ENCODE peak calls at places on chromosome 5, in seven cellular contexts. One of them, this sample, is unnamed.

GRCh38 chr5:54360089-54360488 is 49.7 kb upstream of the ARL15 start:
- DNase-seq in astrocyte: peak
- DNase-seq in IMR-90: peak
- DNase-seq in neuronal stem cell: no peak
- DNase-seq in fibroblast of lung: peak
- DNase-seq in HepG2: no peak
- DNase-seq in SK-N-SH: no peak
- DNase-seq in this sample: no peak

GRCh38 chr5:65013141-65013540 is 244.4 kb downstream of the CWC27 start:
- DNase-seq in astrocyte: no peak
- DNase-seq in IMR-90: peak
- DNase-seq in neuronal stem cell: no peak
- DNase-seq in fibroblast of lung: peak
- DNase-seq in HepG2: no peak
- DNase-seq in SK-N-SH: no peak
- DNase-seq in this sample: no peak

GRCh38 chr5:74424162-74424868 is 216.2 kb downstream of the ENC1 start:
- DNase-seq in astrocyte: peak
- DNase-seq in IMR-90: no peak
- DNase-seq in neuronal stem cell: no peak
- DNase-seq in fibroblast of lung: peak
- DNase-seq in HepG2: peak
- DNase-seq in SK-N-SH: no peak
- DNase-seq in this sample: no peak

GRCh38 chr5:172825610-172826204 is 8.3 kb upstream of the ERGIC1 start:
- DNase-seq in astrocyte: no peak
- DNase-seq in IMR-90: no peak
- DNase-seq in neuronal stem cell: no peak
- DNase-seq in fibroblast of lung: no peak
- DNase-seq in HepG2: no peak
- DNase-seq in SK-N-SH: no peak
- DNase-seq in this sample: no peak

GRCh38 chr5:56290378-56291057 is 57.4 kb upstream of the ANKRD55 start:
- DNase-seq in astrocyte: no peak
- DNase-seq in IMR-90: no peak
- DNase-seq in neuronal stem cell: no peak
- DNase-seq in fibroblast of lung: no peak
- DNase-seq in HepG2: no peak
- DNase-seq in SK-N-SH: no peak
- DNase-seq in this sample: no peak

GRCh38 chr5:67561145-67561932 is 364.7 kb upstream of the CD180 start:
- DNase-seq in astrocyte: no peak
- DNase-seq in IMR-90: no peak
- DNase-seq in neuronal stem cell: no peak
- DNase-seq in fibroblast of lung: peak
- DNase-seq in HepG2: no peak
- DNase-seq in SK-N-SH: no peak
- DNase-seq in this sample: no peak

GRCh38 chr5:123182072-123182471 is 93.0 kb downstream of the PRDM6 start:
- DNase-seq in astrocyte: no peak
- DNase-seq in IMR-90: no peak
- DNase-seq in neuronal stem cell: no peak
- DNase-seq in fibroblast of lung: no peak
- DNase-seq in HepG2: no peak
- DNase-seq in SK-N-SH: no peak
- DNase-seq in this sample: no peak

GRCh38 chr5:39503148-39503547 is 78.4 kb upstream of the DAB2 start:
- DNase-seq in astrocyte: no peak
- DNase-seq in IMR-90: peak
- DNase-seq in neuronal stem cell: no peak
- DNase-seq in fibroblast of lung: peak
- DNase-seq in HepG2: no peak
- DNase-seq in SK-N-SH: no peak
- DNase-seq in this sample: no peak

GRCh38 chr5:74122979-74123575 is 497.1 kb downstream of the ARHGEF28 start:
- DNase-seq in astrocyte: peak
- DNase-seq in IMR-90: no peak
- DNase-seq in neuronal stem cell: no peak
- DNase-seq in fibroblast of lung: peak
- DNase-seq in HepG2: no peak
- DNase-seq in SK-N-SH: no peak
- DNase-seq in this sample: no peak

GRCh38 chr5:107652839-107653607 is 17.7 kb downstream of the EFNA5 start:
- DNase-seq in astrocyte: no peak
- DNase-seq in IMR-90: no peak
- DNase-seq in neuronal stem cell: no peak
- DNase-seq in fibroblast of lung: peak
- DNase-seq in HepG2: no peak
- DNase-seq in SK-N-SH: no peak
- DNase-seq in this sample: no peak

GRCh38 chr5:115601709-115602584 is at the start of gene TICAM2:
- DNase-seq in astrocyte: peak
- DNase-seq in IMR-90: peak
- DNase-seq in neuronal stem cell: peak
- DNase-seq in fibroblast of lung: peak
- DNase-seq in HepG2: no peak
- DNase-seq in SK-N-SH: peak
- DNase-seq in this sample: no peak

GRCh38 chr5:123916331-123917121 is 404.5 kb downstream of the CSNK1G3 start:
- DNase-seq in astrocyte: peak
- DNase-seq in IMR-90: peak
- DNase-seq in neuronal stem cell: no peak
- DNase-seq in fibroblast of lung: peak
- DNase-seq in HepG2: no peak
- DNase-seq in SK-N-SH: no peak
- DNase-seq in this sample: no peak

GRCh38 chr5:32542216-32543059 is 42.9 kb upstream of the SUB1 start:
- DNase-seq in astrocyte: peak
- DNase-seq in IMR-90: peak
- DNase-seq in neuronal stem cell: no peak
- DNase-seq in fibroblast of lung: peak
- DNase-seq in HepG2: no peak
- DNase-seq in SK-N-SH: no peak
- DNase-seq in this sample: no peak

GRCh38 chr5:10323588-10324488 is 16.1 kb upstream of the CMBL start:
- DNase-seq in astrocyte: peak
- DNase-seq in IMR-90: peak
- DNase-seq in neuronal stem cell: no peak
- DNase-seq in fibroblast of lung: peak
- DNase-seq in HepG2: peak
- DNase-seq in SK-N-SH: no peak
- DNase-seq in this sample: no peak

GRCh38 chr5:170865622-170866021 is 3.8 kb downstream of the RANBP17 start:
- DNase-seq in astrocyte: no peak
- DNase-seq in IMR-90: no peak
- DNase-seq in neuronal stem cell: no peak
- DNase-seq in fibroblast of lung: no peak
- DNase-seq in HepG2: no peak
- DNase-seq in SK-N-SH: no peak
- DNase-seq in this sample: no peak

GRCh38 chr5:141150993-141151325 is 1.1 kb downstream of the PCDHB6 start:
- DNase-seq in astrocyte: no peak
- DNase-seq in IMR-90: no peak
- DNase-seq in neuronal stem cell: no peak
- DNase-seq in fibroblast of lung: no peak
- DNase-seq in HepG2: no peak
- DNase-seq in SK-N-SH: no peak
- DNase-seq in this sample: no peak

GRCh38 chr5:4208996-4209395 is 613.4 kb downstream of the IRX1 start:
- DNase-seq in astrocyte: no peak
- DNase-seq in IMR-90: no peak
- DNase-seq in neuronal stem cell: no peak
- DNase-seq in fibroblast of lung: no peak
- DNase-seq in HepG2: no peak
- DNase-seq in SK-N-SH: no peak
- DNase-seq in this sample: no peak

GRCh38 chr5:1594336-1595106 is 70.8 kb upstream of the LPCAT1 start:
- DNase-seq in astrocyte: no peak
- DNase-seq in IMR-90: no peak
- DNase-seq in neuronal stem cell: peak
- DNase-seq in fibroblast of lung: no peak
- DNase-seq in HepG2: peak
- DNase-seq in SK-N-SH: peak
- DNase-seq in this sample: peak

GRCh38 chr5:67146574-67146973 is 50.0 kb downstream of the CD180 start:
- DNase-seq in astrocyte: no peak
- DNase-seq in IMR-90: peak
- DNase-seq in neuronal stem cell: no peak
- DNase-seq in fibroblast of lung: no peak
- DNase-seq in HepG2: no peak
- DNase-seq in SK-N-SH: no peak
- DNase-seq in this sample: no peak

GRCh38 chr5:24633705-24634325 is 11.0 kb downstream of the CDH10 start:
- DNase-seq in astrocyte: peak
- DNase-seq in IMR-90: peak
- DNase-seq in neuronal stem cell: peak
- DNase-seq in fibroblast of lung: peak
- DNase-seq in HepG2: peak
- DNase-seq in SK-N-SH: peak
- DNase-seq in this sample: no peak

GRCh38 chr5:180603076-180603591 is 11.8 kb upstream of the SCGB3A1 start:
- DNase-seq in astrocyte: no peak
- DNase-seq in IMR-90: no peak
- DNase-seq in neuronal stem cell: no peak
- DNase-seq in fibroblast of lung: no peak
- DNase-seq in HepG2: no peak
- DNase-seq in SK-N-SH: no peak
- DNase-seq in this sample: no peak

GRCh38 chr5:60417500-60418181 is 282.3 kb downstream of the DEPDC1B start:
- DNase-seq in astrocyte: no peak
- DNase-seq in IMR-90: no peak
- DNase-seq in neuronal stem cell: no peak
- DNase-seq in fibroblast of lung: no peak
- DNase-seq in HepG2: peak
- DNase-seq in SK-N-SH: no peak
- DNase-seq in this sample: no peak

GRCh38 chr5:171839112-171839511 is 53.5 kb downstream of the SMIM23 start:
- DNase-seq in astrocyte: no peak
- DNase-seq in IMR-90: no peak
- DNase-seq in neuronal stem cell: no peak
- DNase-seq in fibroblast of lung: no peak
- DNase-seq in HepG2: no peak
- DNase-seq in SK-N-SH: no peak
- DNase-seq in this sample: no peak

GRCh38 chr5:135249658-135250057 is 149.4 kb downstream of the MACROH2A1 start:
- DNase-seq in astrocyte: no peak
- DNase-seq in IMR-90: peak
- DNase-seq in neuronal stem cell: no peak
- DNase-seq in fibroblast of lung: peak
- DNase-seq in HepG2: no peak
- DNase-seq in SK-N-SH: no peak
- DNase-seq in this sample: no peak
- H2AFZ ChIP-seq in astrocyte: no peak
- H2AFZ ChIP-seq in IMR-90: peak
- H2AFZ ChIP-seq in neuronal stem cell: no peak
- H2AFZ ChIP-seq in fibroblast of lung: no peak
- H2AFZ ChIP-seq in HepG2: no peak
- H2AFZ ChIP-seq in SK-N-SH: no peak
- H2AFZ ChIP-seq in this sample: no peak

GRCh38 chr5:112396430-112396829 is 22.6 kb downstream of the EPB41L4A start:
- DNase-seq in astrocyte: no peak
- DNase-seq in IMR-90: no peak
- DNase-seq in neuronal stem cell: no peak
- DNase-seq in fibroblast of lung: no peak
- DNase-seq in HepG2: no peak
- DNase-seq in SK-N-SH: no peak
- DNase-seq in this sample: no peak
- H3K4me3 ChIP-seq in astrocyte: no peak
- H3K4me3 ChIP-seq in IMR-90: no peak
- H3K4me3 ChIP-seq in neuronal stem cell: no peak
- H3K4me3 ChIP-seq in fibroblast of lung: no peak
- H3K4me3 ChIP-seq in HepG2: no peak
- H3K4me3 ChIP-seq in SK-N-SH: no peak
- H3K4me3 ChIP-seq in this sample: no peak

GRCh38 chr5:150618588-150619281 is 21.7 kb upstream of the SYNPO start:
- DNase-seq in astrocyte: peak
- DNase-seq in IMR-90: peak
- DNase-seq in neuronal stem cell: no peak
- DNase-seq in fibroblast of lung: peak
- DNase-seq in HepG2: no peak
- DNase-seq in SK-N-SH: peak
- DNase-seq in this sample: no peak
- H2AFZ ChIP-seq in astrocyte: peak
- H2AFZ ChIP-seq in IMR-90: peak
- H2AFZ ChIP-seq in neuronal stem cell: no peak
- H2AFZ ChIP-seq in fibroblast of lung: no peak
- H2AFZ ChIP-seq in HepG2: no peak
- H2AFZ ChIP-seq in SK-N-SH: no peak
- H2AFZ ChIP-seq in this sample: no peak

GRCh38 chr5:144189800-144190429 is 19.2 kb downstream of the KCTD16 start:
- DNase-seq in astrocyte: peak
- DNase-seq in IMR-90: peak
- DNase-seq in neuronal stem cell: no peak
- DNase-seq in fibroblast of lung: peak
- DNase-seq in HepG2: no peak
- DNase-seq in SK-N-SH: peak
- DNase-seq in this sample: peak
- H3K4me3 ChIP-seq in astrocyte: peak
- H3K4me3 ChIP-seq in IMR-90: no peak
- H3K4me3 ChIP-seq in neuronal stem cell: no peak
- H3K4me3 ChIP-seq in fibroblast of lung: no peak
- H3K4me3 ChIP-seq in HepG2: no peak
- H3K4me3 ChIP-seq in SK-N-SH: no peak
- H3K4me3 ChIP-seq in this sample: peak

GRCh38 chr5:128491291-128491690 is 46.8 kb downstream of the FBN2 start:
- DNase-seq in astrocyte: no peak
- DNase-seq in IMR-90: peak
- DNase-seq in neuronal stem cell: no peak
- DNase-seq in fibroblast of lung: peak
- DNase-seq in HepG2: no peak
- DNase-seq in SK-N-SH: no peak
- DNase-seq in this sample: no peak
- H2AFZ ChIP-seq in astrocyte: no peak
- H2AFZ ChIP-seq in IMR-90: no peak
- H2AFZ ChIP-seq in neuronal stem cell: no peak
- H2AFZ ChIP-seq in fibroblast of lung: no peak
- H2AFZ ChIP-seq in HepG2: no peak
- H2AFZ ChIP-seq in SK-N-SH: no peak
- H2AFZ ChIP-seq in this sample: no peak